ENCODE peak calls at places on chromosomes 16 and 17, in nine cellular contexts. H is stimulated activated CD4-positive, alpha-beta T cell treated with anti-CD3 and anti-CD28 coated beads, Interleukin-1b, Interleukin-23, amount 100 ng/mL, for 24 hours; M is NCI-H460; E is GM12892; T is WTC11; F is activated CD8-positive, alpha-beta T cell treated with anti-CD3 and anti-CD28 coated beads for 36 hours; J is mucosa of descending colon; P is caudate nucleus; W is activated B cell treated with CpG ODN at 0.5 μM for 24 hours. K is an unnamed sample.

GRCh38 chr16:55672471-55672870 is 16.7 kb downstream of the SLC6A2 start:
- DNase-seq in H (no peak), M (no peak), E (no peak), T (no peak), F (no peak), J (peak), P (no peak), W (no peak), K (no peak)

GRCh38 chr17:55318715-55319487 is 54.1 kb downstream of the HLF start:
- DNase-seq in H (no peak), M (no peak), E (no peak), T (no peak), F (no peak), J (no peak), P (no peak), W (no peak), K (no peak)

GRCh38 chr17:19728114-19728495 is 11.7 kb upstream of the SLC47A2 start:
- DNase-seq in H (no peak), M (no peak), E (no peak), T (no peak), F (no peak), J (peak), P (peak), W (no peak), K (peak)

GRCh38 chr16:21565816-21566669 is 33.3 kb upstream of the METTL9 start:
- DNase-seq in H (no peak), M (no peak), E (no peak), T (no peak), F (no peak), J (no peak), P (no peak), W (no peak), K (no peak)

GRCh38 chr16:9854665-9855064 is 327.6 kb downstream of the GRIN2A start:
- DNase-seq in H (no peak), M (no peak), E (no peak), T (no peak), F (no peak), J (no peak), P (no peak), W (no peak), K (no peak)

GRCh38 chr16:71777329-71777728 is 31.3 kb downstream of the AP1G1 start:
- DNase-seq in H (no peak), M (no peak), E (no peak), T (no peak), F (no peak), J (no peak), P (no peak), W (no peak), K (no peak)

GRCh38 chr17:38326996-38327792 is 16.6 kb downstream of the GPR179 start:
- DNase-seq in H (no peak), M (no peak), E (no peak), T (no peak), F (no peak), J (peak), P (peak), W (no peak), K (no peak)

GRCh38 chr16:54926166-54926838 is 4.4 kb upstream of the IRX5 start:
- DNase-seq in H (no peak), M (no peak), E (no peak), T (no peak), F (no peak), J (no peak), P (no peak), W (no peak), K (no peak)

GRCh38 chr16:73313950-73314349 is 266.0 kb upstream of the ZFHX3 start:
- DNase-seq in H (no peak), M (no peak), E (no peak), T (no peak), F (no peak), J (no peak), P (no peak), W (no peak), K (no peak)

GRCh38 chr17:14429084-14429483 is 128.2 kb downstream of the HS3ST3B1 start:
- DNase-seq in H (no peak), M (no peak), E (no peak), T (no peak), F (no peak), J (no peak), P (no peak), W (no peak), K (no peak)

GRCh38 chr16:80718480-80719220 is 85.7 kb downstream of the CDYL2 start:
- DNase-seq in H (no peak), M (no peak), E (no peak), T (peak), F (no peak), J (peak), P (no peak), W (no peak), K (no peak)

GRCh38 chr16:67235816-67236547 is 9.1 kb downstream of the TMEM208 start:
- DNase-seq in H (no peak), M (no peak), E (no peak), T (no peak), F (no peak), J (no peak), P (peak), W (no peak), K (no peak)

GRCh38 chr17:16521070-16521727 is 29.2 kb upstream of the LRRC75A start:
- DNase-seq in H (peak), M (peak), E (peak), T (peak), F (peak), J (peak), P (peak), W (peak), K (peak)

GRCh38 chr16:85715169-85716015 is 26.6 kb upstream of the GINS2 start:
- DNase-seq in H (no peak), M (no peak), E (no peak), T (no peak), F (no peak), J (no peak), P (no peak), W (no peak), K (no peak)

GRCh38 chr17:58329808-58330543 is 1.4 kb upstream of the TSPOAP1 start:
- DNase-seq in H (no peak), M (no peak), E (peak), T (no peak), F (peak), J (no peak), P (no peak), W (no peak), K (no peak)

GRCh38 chr17:2883544-2884203 is 87.4 kb downstream of the RAP1GAP2 start:
- DNase-seq in H (no peak), M (peak), E (no peak), T (no peak), F (no peak), J (no peak), P (no peak), W (no peak), K (no peak)

GRCh38 chr17:40952675-40953074 is 14.1 kb downstream of the KRT39 start:
- DNase-seq in H (no peak), M (no peak), E (no peak), T (no peak), F (no peak), J (no peak), P (no peak), W (no peak), K (no peak)

GRCh38 chr17:75587718-75588545 is at the start of gene MYO15B:
- DNase-seq in H (peak), M (no peak), E (no peak), T (peak), F (peak), J (peak), P (peak), W (peak), K (peak)

GRCh38 chr16:53111078-53111776 is 56.4 kb downstream of the CHD9 start:
- DNase-seq in H (no peak), M (no peak), E (peak), T (no peak), F (no peak), J (no peak), P (no peak), W (no peak), K (no peak)

GRCh38 chr17:47203984-47204721 is 5.0 kb upstream of the MYL4 start:
- DNase-seq in H (no peak), M (no peak), E (no peak), T (no peak), F (peak), J (no peak), P (no peak), W (no peak), K (no peak)

GRCh38 chr17:65039349-65039988 is 17.1 kb downstream of the GNA13 start:
- DNase-seq in H (no peak), M (no peak), E (no peak), T (no peak), F (peak), J (no peak), P (no peak), W (no peak), K (no peak)